ENCODE peak calls at places on chromosome 11, in eight cellular contexts. C is fibroblast of the aortic adventitia, N is left ventricle myocardium inferior, S is LNCaP clone FGC, O is body of pancreas, E is ascending aorta, Z is breast epithelium, B is H1. T is an unnamed sample.
A peak's percentile ranks its signal among the peaks of the same experiment; 100 is the strongest.

GRCh38 chr11:130435671-130436070 is 7.3 kb upstream of the ADAMTS8 start:
- DNase-seq in C (peak; percentile 48), N (no peak), S (no peak), O (no peak), E (no peak), Z (no peak), B (no peak), T (no peak)

GRCh38 chr11:19220903-19221682 is 19.3 kb upstream of the CSRP3 start:
- DNase-seq in C (peak; percentile 89), N (no peak), S (peak; percentile 17), O (peak; percentile 25), E (no peak), Z (no peak), B (no peak), T (no peak)

GRCh38 chr11:2267306-2267861 is 3.0 kb downstream of the ASCL2 start:
- DNase-seq in C (no peak), N (no peak), S (no peak), O (no peak), E (no peak), Z (peak; percentile 46), B (no peak), T (no peak)

GRCh38 chr11:96061730-96062524 is 138.0 kb upstream of the MTMR2 start:
- DNase-seq in C (no peak), N (no peak), S (no peak), O (no peak), E (no peak), Z (no peak), B (no peak), T (no peak)

GRCh38 chr11:103703437-103703836 is 333.0 kb upstream of the DDI1 start:
- DNase-seq in C (no peak), N (no peak), S (no peak), O (peak; percentile 24), E (no peak), Z (no peak), B (no peak), T (no peak)

GRCh38 chr11:3803726-3804510 is 4.4 kb upstream of the PGAP2 start:
- DNase-seq in C (no peak), N (no peak), S (no peak), O (no peak), E (no peak), Z (no peak), B (no peak), T (no peak)

GRCh38 chr11:35344990-35345655 is 74.2 kb downstream of the SLC1A2 start:
- DNase-seq in C (no peak), N (no peak), S (no peak), O (peak; percentile 50), E (no peak), Z (no peak), B (no peak), T (no peak)

GRCh38 chr11:15288801-15289342 is 174.1 kb downstream of the INSC start:
- DNase-seq in C (no peak), N (no peak), S (no peak), O (no peak), E (no peak), Z (no peak), B (no peak), T (no peak)

GRCh38 chr11:131932584-131933360 is 562.4 kb downstream of the NTM start:
- DNase-seq in C (no peak), N (peak; percentile 19), S (no peak), O (peak; percentile 33), E (no peak), Z (no peak), B (no peak), T (no peak)

GRCh38 chr11:70783821-70784220 is 385.5 kb downstream of the CTTN start:
- DNase-seq in C (no peak), N (no peak), S (no peak), O (no peak), E (no peak), Z (no peak), B (no peak), T (no peak)

GRCh38 chr11:9574556-9574805 is 1.0 kb downstream of the WEE1 start:
- DNase-seq in C (peak; percentile 57), N (peak; percentile 29), S (no peak), O (peak; percentile 19), E (no peak), Z (no peak), B (no peak), T (peak; percentile 33)

GRCh38 chr11:76443254-76443935 is 1.4 kb upstream of the EMSY start:
- DNase-seq in C (no peak), N (no peak), S (no peak), O (no peak), E (no peak), Z (no peak), B (no peak), T (peak; percentile 22)

GRCh38 chr11:12239396-12240298 is 129.3 kb downstream of the MICAL2 start:
- DNase-seq in C (no peak), N (no peak), S (no peak), O (peak; percentile 75), E (no peak), Z (no peak), B (no peak), T (no peak)

GRCh38 chr11:27215471-27216267 is 147.3 kb downstream of the CCDC34 start:
- DNase-seq in C (peak; percentile 25), N (peak; percentile 34), S (no peak), O (peak; percentile 30), E (no peak), Z (no peak), B (no peak), T (no peak)

GRCh38 chr11:134342572-134343340 is 11.0 kb downstream of the GLB1L2 start:
- DNase-seq in C (no peak), N (no peak), S (no peak), O (no peak), E (no peak), Z (no peak), B (no peak), T (no peak)

GRCh38 chr11:8325905-8326304 is 62.2 kb upstream of the LMO1 start:
- DNase-seq in C (no peak), N (no peak), S (no peak), O (no peak), E (no peak), Z (peak; percentile 35), B (no peak), T (no peak)

GRCh38 chr11:102760355-102761035 is 19.9 kb downstream of the MMP10 start:
- DNase-seq in C (peak; percentile 99), N (no peak), S (no peak), O (no peak), E (no peak), Z (no peak), B (no peak), T (peak; percentile 80)

GRCh38 chr11:8754241-8754640 is 71.6 kb downstream of the RPL27A start:
- DNase-seq in C (peak; percentile 76), N (no peak), S (no peak), O (no peak), E (no peak), Z (no peak), B (no peak), T (no peak)

GRCh38 chr11:129289350-129290040 is 86.2 kb upstream of the BARX2 start:
- DNase-seq in C (no peak), N (no peak), S (no peak), O (no peak), E (no peak), Z (no peak), B (no peak), T (no peak)
- TF ChIP-seq CTCF in C (no peak), N (no peak), S (no peak), O (no peak), E (no peak), Z (no peak), B (peak; percentile 12), T (no peak)

DNA sequence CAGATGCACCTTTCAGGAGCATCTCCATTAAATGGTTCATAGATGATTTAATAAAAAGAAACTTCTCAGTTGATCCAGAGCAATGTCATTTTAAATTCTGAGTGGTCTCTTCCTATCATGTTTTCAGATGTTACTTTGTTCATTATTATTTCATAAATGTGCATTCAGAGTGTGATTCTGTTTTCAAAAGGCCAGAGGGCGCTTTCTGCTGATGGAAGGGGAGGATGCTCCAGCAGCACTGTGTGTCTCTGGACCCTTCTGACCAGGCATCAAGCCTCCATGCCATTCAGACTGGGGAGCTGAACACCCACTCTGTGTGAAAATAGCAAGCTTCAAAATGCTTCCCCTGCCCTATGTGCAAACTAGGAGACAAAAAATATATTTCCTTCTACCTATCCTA is 23.9 kb upstream of the CRTAM start:
- DNase-seq in C (no peak), N (no peak), S (no peak), O (no peak), E (no peak), Z (no peak), B (no peak), T (no peak)
- TF ChIP-seq CTCF in C (peak; percentile 17), N (no peak), S (peak; percentile 29), O (no peak), E (no peak), Z (no peak), B (peak; percentile 47), T (no peak)

GRCh38 chr11:120647681-120648080 is 136.1 kb downstream of the GRIK4 start:
- DNase-seq in C (no peak), N (no peak), S (no peak), O (no peak), E (no peak), Z (no peak), B (no peak), T (no peak)
- TF ChIP-seq CTCF in C (no peak), N (no peak), S (no peak), O (no peak), E (no peak), Z (no peak), B (no peak), T (no peak)

GRCh38 chr11:74321487-74322188 is 10.2 kb upstream of the P4HA3 start:
- DNase-seq in C (peak; percentile 80), N (no peak), S (no peak), O (peak; percentile 13), E (no peak), Z (no peak), B (no peak), T (peak; percentile 58)

GRCh38 chr11:74320538-74320937 is 9.1 kb upstream of the P4HA3 start:
- DNase-seq in C (peak; percentile 22), N (no peak), S (no peak), O (no peak), E (no peak), Z (no peak), B (no peak), T (no peak)

GRCh38 chr11:74316772-74317505 is 5.5 kb upstream of the P4HA3 start:
- DNase-seq in C (peak; percentile 76), N (no peak), S (no peak), O (no peak), E (no peak), Z (no peak), B (no peak), T (no peak)

GRCh38 chr11:74319139-74319538 is 7.7 kb upstream of the P4HA3 start:
- DNase-seq in C (peak; percentile 93), N (no peak), S (no peak), O (no peak), E (no peak), Z (no peak), B (no peak), T (peak; percentile 85)

DNA sequence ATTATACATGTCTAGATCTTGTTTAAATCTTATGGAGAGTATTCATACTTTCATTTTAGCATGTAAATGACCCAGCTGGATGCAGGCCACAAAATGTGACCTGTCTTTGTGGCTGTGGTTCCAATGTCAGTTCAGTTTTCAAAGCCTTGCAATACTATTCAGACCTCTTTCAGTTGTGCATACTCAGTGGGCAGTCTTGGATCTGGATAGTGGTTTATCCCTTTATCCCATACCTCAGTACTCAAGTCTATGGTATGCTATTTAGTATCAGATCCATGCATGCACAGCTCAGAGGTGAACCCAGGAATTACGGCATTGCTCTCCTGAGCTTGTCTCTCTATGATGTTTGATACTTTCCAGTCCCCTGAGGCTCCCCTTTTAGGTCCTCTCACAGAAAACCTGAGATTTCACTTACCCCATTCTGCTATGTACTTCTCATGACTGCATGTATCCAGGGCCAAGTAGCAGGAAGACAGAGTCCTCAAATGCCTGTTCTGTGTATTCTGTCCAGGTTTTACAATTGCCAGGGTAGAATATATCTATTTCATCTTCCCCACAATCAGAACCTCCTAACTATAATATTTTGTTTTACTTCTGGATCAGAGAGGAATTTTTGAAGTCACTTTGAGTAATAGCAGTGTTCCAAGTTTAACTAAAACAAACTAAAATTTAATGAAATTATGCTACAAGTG is 6.9 kb upstream of the P4HA3 start:
- DNase-seq in C (peak; percentile 29), N (no peak), S (no peak), O (no peak), E (no peak), Z (no peak), B (no peak), T (no peak)
- TF ChIP-seq CTCF in C (no peak), N (no peak), S (no peak), O (no peak), E (no peak), Z (no peak), B (no peak), T (no peak)